ENCODE peak calls at places on chromosomes 7 and 10, in four cellular contexts. One of them, this sample, is unnamed.
A peak's percentile ranks its signal among the peaks of the same experiment; 100 is the strongest.

GRCh38 chr7:27235387-27236052 is 7.1 kb upstream of the EVX1 start:
- DNase-seq in lung: no peak
- DNase-seq in coronary artery: no peak
- DNase-seq in tibial artery: no peak
- DNase-seq in this sample: no peak

GRCh38 chr10:4937346-4937745 is 25.9 kb upstream of the AKR1C1 start:
- DNase-seq in lung: no peak
- DNase-seq in coronary artery: no peak
- DNase-seq in tibial artery: no peak
- DNase-seq in this sample: no peak

GRCh38 chr10:88281592-88282268 is 301.4 kb downstream of the RNLS start:
- DNase-seq in lung: no peak
- DNase-seq in coronary artery: no peak
- DNase-seq in tibial artery: no peak
- DNase-seq in this sample: no peak

GRCh38 chr7:157984138-157984913 is 603.3 kb downstream of the PTPRN2 start:
- DNase-seq in lung: no peak
- DNase-seq in coronary artery: no peak
- DNase-seq in tibial artery: no peak
- DNase-seq in this sample: no peak

GRCh38 chr10:43452356-43452914 is 15.5 kb downstream of the ZNF487 start:
- DNase-seq in lung: no peak
- DNase-seq in coronary artery: no peak
- DNase-seq in tibial artery: no peak
- DNase-seq in this sample: no peak

GRCh38 chr10:86258488-86258887 is 108.1 kb downstream of the GRID1 start:
- DNase-seq in lung: no peak
- DNase-seq in coronary artery: peak; percentile 9
- DNase-seq in tibial artery: no peak
- DNase-seq in this sample: peak; percentile 7

GRCh38 chr10:83037653-83038052 is 1101.7 kb upstream of the GHITM start:
- DNase-seq in lung: no peak
- DNase-seq in coronary artery: no peak
- DNase-seq in tibial artery: no peak
- DNase-seq in this sample: no peak

GRCh38 chr7:70681111-70681846 is 450.7 kb upstream of the GALNT17 start:
- DNase-seq in lung: no peak
- DNase-seq in coronary artery: no peak
- DNase-seq in tibial artery: no peak
- DNase-seq in this sample: no peak

GRCh38 chr7:123823898-123824753 is 20.8 kb upstream of the HYAL4 start:
- DNase-seq in lung: no peak
- DNase-seq in coronary artery: no peak
- DNase-seq in tibial artery: no peak
- DNase-seq in this sample: no peak

GRCh38 chr10:3435671-3436070 is 263.1 kb upstream of the PITRM1 start:
- DNase-seq in lung: no peak
- DNase-seq in coronary artery: no peak
- DNase-seq in tibial artery: no peak
- DNase-seq in this sample: no peak

GRCh38 chr7:43834463-43835251 is 34.7 kb downstream of the MRPS24 start:
- DNase-seq in lung: no peak
- DNase-seq in coronary artery: no peak
- DNase-seq in tibial artery: no peak
- DNase-seq in this sample: no peak
- H3K4me3 ChIP-seq in lung: peak overlapping the region; percentile 14
- H3K4me3 ChIP-seq in coronary artery: peak overlapping the region; percentile 33
- H3K4me3 ChIP-seq in tibial artery: peak overlapping the region; percentile 20
- H3K4me3 ChIP-seq in this sample: no peak overlapping the region

GRCh38 chr7:19747740-19748339 is 25.6 kb downstream of the TMEM196 start:
- DNase-seq in lung: no peak
- DNase-seq in coronary artery: no peak
- DNase-seq in tibial artery: no peak
- DNase-seq in this sample: no peak
- TF ChIP-seq CTCF in lung: no peak
- TF ChIP-seq CTCF in coronary artery: no peak
- TF ChIP-seq CTCF in tibial artery: peak; percentile 42
- TF ChIP-seq CTCF in this sample: peak; percentile 61

GRCh38 chr7:75712517-75713361 is 26.0 kb downstream of the HIP1 start:
- DNase-seq in lung: no peak
- DNase-seq in coronary artery: no peak
- DNase-seq in tibial artery: no peak
- DNase-seq in this sample: no peak
- H3K27ac ChIP-seq in lung: peak overlapping the region; percentile 45
- H3K27ac ChIP-seq in coronary artery: peak overlapping the region; percentile 82
- H3K27ac ChIP-seq in tibial artery: peak overlapping the region; percentile 86
- H3K27ac ChIP-seq in this sample: peak overlapping the region; percentile 41

GRCh38 chr7:15430191-15430590 is 131.6 kb downstream of the AGMO start:
- DNase-seq in lung: no peak
- DNase-seq in coronary artery: no peak
- DNase-seq in tibial artery: no peak
- DNase-seq in this sample: no peak

GRCh38 chr7:15424468-15424867 is 137.3 kb downstream of the AGMO start:
- DNase-seq in lung: no peak
- DNase-seq in coronary artery: no peak
- DNase-seq in tibial artery: no peak
- DNase-seq in this sample: no peak
- H3K4me3 ChIP-seq in lung: no peak overlapping the region
- H3K4me3 ChIP-seq in coronary artery: no peak overlapping the region
- H3K4me3 ChIP-seq in tibial artery: no peak overlapping the region
- H3K4me3 ChIP-seq in this sample: no peak overlapping the region

GRCh38 chr10:119933179-119933578 is 40.6 kb downstream of the SEC23IP start:
- DNase-seq in lung: no peak
- DNase-seq in coronary artery: no peak
- DNase-seq in tibial artery: no peak
- DNase-seq in this sample: no peak
- TF ChIP-seq CTCF in lung: no peak
- TF ChIP-seq CTCF in coronary artery: no peak
- TF ChIP-seq CTCF in tibial artery: no peak
- TF ChIP-seq CTCF in this sample: peak; percentile 45

DNA sequence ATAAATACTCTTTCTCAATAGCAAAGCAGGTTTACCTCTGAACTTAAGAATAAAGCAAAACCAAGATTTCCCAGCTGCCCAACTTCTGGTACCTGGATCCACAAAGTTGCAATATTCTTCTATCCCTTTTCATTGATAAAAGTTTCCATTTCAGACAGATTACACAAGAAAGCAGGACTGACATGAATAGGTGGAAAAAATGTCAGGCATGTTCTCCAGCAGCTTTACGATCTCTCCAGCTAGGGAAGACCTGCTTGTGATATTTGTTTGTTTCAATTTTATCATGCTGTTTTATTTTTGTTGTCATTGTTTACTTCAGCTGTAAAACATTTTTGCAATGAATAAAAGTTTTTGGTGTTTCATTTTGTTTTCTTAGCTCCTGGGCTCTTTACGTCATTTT is 9.0 kb downstream of the RGS10 start:
- DNase-seq in lung: no peak
- DNase-seq in coronary artery: no peak
- DNase-seq in tibial artery: no peak
- DNase-seq in this sample: no peak
- H3K27ac ChIP-seq in lung: no peak overlapping the region
- H3K27ac ChIP-seq in coronary artery: no peak overlapping the region
- H3K27ac ChIP-seq in tibial artery: no peak overlapping the region
- H3K27ac ChIP-seq in this sample: no peak overlapping the region

GRCh38 chr10:34868589-34868988 is 53.5 kb upstream of the PARD3 start:
- DNase-seq in lung: no peak
- DNase-seq in coronary artery: no peak
- DNase-seq in tibial artery: no peak
- DNase-seq in this sample: no peak
- H3K4me3 ChIP-seq in lung: no peak overlapping the region
- H3K4me3 ChIP-seq in coronary artery: no peak overlapping the region
- H3K4me3 ChIP-seq in tibial artery: no peak overlapping the region
- H3K4me3 ChIP-seq in this sample: no peak overlapping the region

GRCh38 chr7:35424869-35425495 is 171.1 kb upstream of the TBX20 start:
- DNase-seq in lung: no peak
- DNase-seq in coronary artery: no peak
- DNase-seq in tibial artery: peak; percentile 38
- DNase-seq in this sample: no peak

GRCh38 chr7:35436452-35436851 is 182.6 kb upstream of the TBX20 start:
- DNase-seq in lung: no peak
- DNase-seq in coronary artery: no peak
- DNase-seq in tibial artery: no peak
- DNase-seq in this sample: no peak

GRCh38 chr7:35430547-35431153 is 176.8 kb upstream of the TBX20 start:
- DNase-seq in lung: no peak
- DNase-seq in coronary artery: no peak
- DNase-seq in tibial artery: no peak
- DNase-seq in this sample: no peak
- TF ChIP-seq CTCF in lung: no peak
- TF ChIP-seq CTCF in coronary artery: no peak
- TF ChIP-seq CTCF in tibial artery: no peak
- TF ChIP-seq CTCF in this sample: no peak

GRCh38 chr10:79219276-79219957 is 127.9 kb upstream of the PPIF start:
- DNase-seq in lung: no peak
- DNase-seq in coronary artery: no peak
- DNase-seq in tibial artery: no peak
- DNase-seq in this sample: no peak
- H3K27ac ChIP-seq in lung: no peak overlapping the region
- H3K27ac ChIP-seq in coronary artery: no peak overlapping the region
- H3K27ac ChIP-seq in tibial artery: no peak overlapping the region
- H3K27ac ChIP-seq in this sample: peak overlapping the region; percentile 44

DNA sequence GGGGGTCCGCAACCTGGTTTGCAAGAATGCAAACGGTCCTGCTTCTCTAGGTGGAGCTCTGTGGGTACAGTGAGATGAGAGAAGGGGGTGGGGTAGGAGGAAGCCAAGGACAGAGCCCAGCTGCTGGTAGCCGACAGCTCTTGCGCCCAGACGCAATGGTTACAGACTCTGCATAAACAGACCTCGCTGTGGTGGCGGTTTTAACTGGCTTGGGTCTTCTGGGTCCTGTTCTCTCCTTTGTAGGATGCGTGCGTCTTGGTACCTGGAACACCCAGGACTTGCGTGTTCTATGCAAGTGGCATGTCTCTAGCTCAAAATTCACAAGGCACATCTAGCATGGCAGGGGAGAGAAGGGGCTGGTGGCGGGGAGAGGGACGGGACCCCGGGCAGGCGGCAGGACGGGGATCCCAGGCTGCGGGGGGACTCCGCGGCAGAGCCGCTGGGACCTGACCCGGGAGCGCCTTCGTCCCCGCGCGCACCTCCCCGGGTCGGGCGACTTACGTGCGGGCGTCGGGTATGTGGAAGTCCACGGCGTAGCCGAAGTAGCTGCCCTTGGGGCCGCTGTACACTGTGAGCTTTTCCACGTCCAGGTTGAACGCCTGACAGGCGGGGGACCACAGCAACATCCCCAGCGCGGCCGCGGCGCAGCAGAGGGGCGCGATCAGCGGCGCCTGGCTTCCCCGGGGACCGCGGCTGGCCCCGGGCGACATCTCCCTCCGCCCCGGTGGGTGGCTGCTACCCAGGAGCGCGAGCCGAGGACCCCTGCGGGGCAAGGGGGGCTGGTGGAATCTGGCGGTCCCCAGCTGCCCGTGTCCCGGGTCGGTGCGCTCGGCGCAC is 442 bp downstream of the ITGA8 start:
- DNase-seq in lung: no peak
- DNase-seq in coronary artery: peak; percentile 74
- DNase-seq in tibial artery: no peak
- DNase-seq in this sample: no peak
- H3K4me3 ChIP-seq in lung: peak overlapping the region; percentile 36
- H3K4me3 ChIP-seq in coronary artery: peak overlapping the region; percentile 86
- H3K4me3 ChIP-seq in tibial artery: peak overlapping the region; percentile 85
- H3K4me3 ChIP-seq in this sample: peak overlapping the region; percentile 47

This sample was measured in dorsolateral prefrontal cortex.